ENCODE peak calls at places on chromosome 15, in eight cellular contexts. P, Q, M, G, I, L, X and H are unnamed samples.

GRCh38 chr15:73986055-73986775 is 5.9 kb downstream of the STOML1 start:
- DNase-seq in P (no peak), Q (no peak), M (no peak), G (no peak), I (no peak), L (no peak), X (no peak), H (no peak)

GRCh38 chr15:65869954-65870871 is 922 bp downstream of the RAB11A start:
- DNase-seq in P (no peak), Q (no peak), M (peak), G (no peak), I (peak), L (peak), X (peak), H (no peak)

GRCh38 chr15:31508656-31509055 is 182.0 kb downstream of the KLF13 start:
- DNase-seq in P (no peak), Q (no peak), M (no peak), G (no peak), I (no peak), L (no peak), X (no peak), H (no peak)

GRCh38 chr15:28861031-28861534 is 12.6 kb upstream of the GOLGA6L7 start:
- DNase-seq in P (no peak), Q (no peak), M (no peak), G (no peak), I (no peak), L (peak), X (no peak), H (no peak)

GRCh38 chr15:57517027-57517671 is 74.6 kb upstream of the MYZAP start:
- DNase-seq in P (no peak), Q (no peak), M (no peak), G (no peak), I (no peak), L (no peak), X (no peak), H (no peak)

GRCh38 chr15:45829336-45830153 is 194.7 kb downstream of the SQOR start:
- DNase-seq in P (no peak), Q (no peak), M (no peak), G (no peak), I (no peak), L (no peak), X (no peak), H (no peak)

GRCh38 chr15:78938608-78939488 is 6.0 kb downstream of the CTSH start:
- DNase-seq in P (no peak), Q (no peak), M (no peak), G (no peak), I (no peak), L (no peak), X (no peak), H (no peak)

GRCh38 chr15:51782357-51782896 is 31.0 kb downstream of the TMOD2 start:
- DNase-seq in P (no peak), Q (no peak), M (peak), G (no peak), I (peak), L (no peak), X (peak), H (no peak)

GRCh38 chr15:67181221-67181639 is 73.2 kb downstream of the AAGAB start:
- DNase-seq in P (no peak), Q (no peak), M (no peak), G (no peak), I (peak), L (peak), X (no peak), H (no peak)

GRCh38 chr15:57994468-57995154 is 70.9 kb downstream of the ALDH1A2 start:
- DNase-seq in P (no peak), Q (no peak), M (no peak), G (no peak), I (no peak), L (no peak), X (peak), H (no peak)

GRCh38 chr15:40233727-40234577 is 4.9 kb upstream of the PAK6 start:
- DNase-seq in P (no peak), Q (no peak), M (no peak), G (no peak), I (no peak), L (no peak), X (peak), H (no peak)

GRCh38 chr15:82919231-82919886 is 33.2 kb downstream of the HOMER2 start:
- DNase-seq in P (no peak), Q (no peak), M (no peak), G (no peak), I (no peak), L (no peak), X (peak), H (no peak)

GRCh38 chr15:60079210-60079609 is 75.1 kb downstream of the FOXB1 start:
- DNase-seq in P (no peak), Q (no peak), M (no peak), G (no peak), I (peak), L (no peak), X (no peak), H (no peak)

GRCh38 chr15:45157056-45157455 is 27.3 kb downstream of the DUOX1 start:
- DNase-seq in P (no peak), Q (no peak), M (no peak), G (no peak), I (no peak), L (no peak), X (no peak), H (no peak)

GRCh38 chr15:98103570-98103969 is 143.1 kb downstream of the ARRDC4 start:
- DNase-seq in P (no peak), Q (no peak), M (no peak), G (no peak), I (no peak), L (no peak), X (no peak), H (no peak)

GRCh38 chr15:70050970-70051369 is 46.7 kb downstream of the TLE3 start:
- DNase-seq in P (no peak), Q (no peak), M (no peak), G (no peak), I (no peak), L (peak), X (no peak), H (no peak)

GRCh38 chr15:66603301-66604179 is 37.7 kb upstream of the LCTL start:
- DNase-seq in P (peak), Q (no peak), M (peak), G (peak), I (peak), L (peak), X (peak), H (peak)

GRCh38 chr15:47366884-47367283 is 350.4 kb upstream of the SEMA6D start:
- DNase-seq in P (no peak), Q (no peak), M (no peak), G (no peak), I (no peak), L (no peak), X (no peak), H (no peak)

GRCh38 chr15:81021321-81021720 is 20.6 kb downstream of the TLNRD1 start:
- DNase-seq in P (no peak), Q (no peak), M (no peak), G (no peak), I (no peak), L (no peak), X (no peak), H (no peak)

GRCh38 chr15:74433592-74434259 is at the start of gene SEMA7A:
- DNase-seq in P (peak), Q (no peak), M (peak), G (peak), I (peak), L (peak), X (peak), H (peak)